ENCODE peak calls at places on chromosome 16, in ten cellular contexts. L, D, V, C, U, T, W, I, O and M are unnamed samples.

GRCh38 chr16:28276301-28276700 is 16.0 kb upstream of the SBK1 start:
- DNase-seq in L (no peak), D (no peak), V (no peak), C (no peak), U (no peak), T (no peak), W (no peak), I (no peak), O (no peak), M (no peak)

GRCh38 chr16:27286446-27286845 is 17.9 kb upstream of the NSMCE1 start:
- DNase-seq in L (no peak), D (no peak), V (no peak), C (no peak), U (no peak), T (peak; percentile 96), W (no peak), I (peak; percentile 96), O (peak; percentile 88), M (no peak)

GRCh38 chr16:22320572-22321339 is 23.5 kb downstream of the POLR3E start:
- DNase-seq in L (no peak), D (no peak), V (no peak), C (no peak), U (no peak), T (no peak), W (no peak), I (no peak), O (no peak), M (no peak)

GRCh38 chr16:50419116-50419515 is 50.3 kb upstream of the BRD7 start:
- DNase-seq in L (no peak), D (no peak), V (no peak), C (no peak), U (no peak), T (no peak), W (no peak), I (no peak), O (no peak), M (no peak)

GRCh38 chr16:53356478-53357207 is 77.6 kb upstream of the RBL2 start:
- DNase-seq in L (no peak), D (no peak), V (no peak), C (no peak), U (no peak), T (no peak), W (no peak), I (no peak), O (no peak), M (no peak)

GRCh38 chr16:72371307-72372081 is 199.5 kb upstream of the PMFBP1 start:
- DNase-seq in L (no peak), D (peak; percentile 35), V (no peak), C (peak; percentile 12), U (no peak), T (peak; percentile 79), W (no peak), I (peak; percentile 29), O (peak; percentile 8), M (no peak)

GRCh38 chr16:11691771-11692170 is 23.5 kb downstream of the SNN start:
- DNase-seq in L (no peak), D (no peak), V (no peak), C (no peak), U (no peak), T (no peak), W (no peak), I (no peak), O (no peak), M (no peak)

GRCh38 chr16:3503513-3503912 is 2.7 kb downstream of the CLUAP1 start:
- DNase-seq in L (peak; percentile 66), D (no peak), V (no peak), C (no peak), U (peak; percentile 45), T (no peak), W (no peak), I (no peak), O (no peak), M (no peak)

GRCh38 chr16:23107878-23108277 is 41.4 kb downstream of the USP31 start:
- DNase-seq in L (no peak), D (no peak), V (no peak), C (no peak), U (no peak), T (no peak), W (no peak), I (no peak), O (no peak), M (no peak)

GRCh38 chr16:11752856-11753255 is 10.2 kb upstream of the TXNDC11 start:
- DNase-seq in L (no peak), D (no peak), V (no peak), C (no peak), U (no peak), T (no peak), W (no peak), I (no peak), O (no peak), M (no peak)

GRCh38 chr16:11240636-11241473 is 15.1 kb downstream of the SOCS1 start:
- DNase-seq in L (no peak), D (peak; percentile 46), V (no peak), C (no peak), U (no peak), T (no peak), W (no peak), I (no peak), O (no peak), M (no peak)

GRCh38 chr16:23324727-23325126 is 22.6 kb downstream of the SCNN1B start:
- DNase-seq in L (no peak), D (no peak), V (no peak), C (peak; percentile 53), U (no peak), T (no peak), W (no peak), I (no peak), O (no peak), M (peak; percentile 4)

GRCh38 chr16:2842340-2843000 is 12.4 kb downstream of the ZG16B start:
- DNase-seq in L (peak; percentile 76), D (peak; percentile 14), V (no peak), C (peak; percentile 53), U (peak; percentile 89), T (peak; percentile 38), W (no peak), I (peak; percentile 43), O (no peak), M (peak; percentile 68)

GRCh38 chr16:69276143-69277115 is 34.7 kb upstream of the VPS4A start:
- DNase-seq in L (no peak), D (no peak), V (no peak), C (peak; percentile 59), U (no peak), T (peak; percentile 98), W (no peak), I (peak; percentile 96), O (peak; percentile 93), M (no peak)

GRCh38 chr16:13453325-13453724 is 466.6 kb upstream of the ERCC4 start:
- DNase-seq in L (no peak), D (peak; percentile 11), V (no peak), C (no peak), U (no peak), T (peak; percentile 72), W (no peak), I (peak; percentile 1), O (no peak), M (no peak)

GRCh38 chr16:4412159-4412558 is 4.2 kb downstream of the CORO7 start:
- DNase-seq in L (no peak), D (no peak), V (no peak), C (no peak), U (no peak), T (no peak), W (no peak), I (no peak), O (no peak), M (no peak)

GRCh38 chr16:19284207-19284606 is 1.3 kb upstream of the CLEC19A start:
- DNase-seq in L (no peak), D (no peak), V (no peak), C (peak; percentile 81), U (no peak), T (peak; percentile 8), W (no peak), I (no peak), O (no peak), M (no peak)

GRCh38 chr16:86389566-86390328 is 120.6 kb upstream of the FOXF1 start:
- DNase-seq in L (no peak), D (no peak), V (no peak), C (peak; percentile 26), U (no peak), T (peak; percentile 48), W (no peak), I (peak; percentile 79), O (no peak), M (no peak)

GRCh38 chr16:8047711-8048110 is 542.6 kb downstream of the TMEM114 start:
- DNase-seq in L (no peak), D (no peak), V (no peak), C (no peak), U (no peak), T (no peak), W (no peak), I (no peak), O (no peak), M (no peak)

GRCh38 chr16:21060027-21060510 is 90.6 kb downstream of the DNAH3 start:
- DNase-seq in L (no peak), D (no peak), V (no peak), C (no peak), U (no peak), T (no peak), W (no peak), I (no peak), O (no peak), M (no peak)
- TF ChIP-seq CTCF in L (no peak), D (no peak), V (no peak), C (no peak), U (no peak), T (no peak), W (no peak), I (no peak), O (no peak), M (no peak)

GRCh38 chr16:66168777-66169176 is 197.7 kb upstream of the CDH5 start:
- DNase-seq in L (no peak), D (no peak), V (no peak), C (no peak), U (no peak), T (no peak), W (no peak), I (no peak), O (no peak), M (no peak)
- TF ChIP-seq CTCF in L (no peak), D (no peak), V (no peak), C (no peak), U (no peak), T (no peak), W (no peak), I (no peak), O (no peak), M (no peak)

GRCh38 chr16:87420401-87421368 is 28.5 kb downstream of the MAP1LC3B start:
- DNase-seq in L (no peak), D (no peak), V (no peak), C (peak; percentile 10), U (no peak), T (no peak), W (no peak), I (no peak), O (no peak), M (no peak)
- TF ChIP-seq CTCF in L (no peak), D (no peak), V (no peak), C (no peak), U (no peak), T (peak; percentile 7), W (no peak), I (peak; percentile 15), O (peak; percentile 53), M (no peak)

DNA sequence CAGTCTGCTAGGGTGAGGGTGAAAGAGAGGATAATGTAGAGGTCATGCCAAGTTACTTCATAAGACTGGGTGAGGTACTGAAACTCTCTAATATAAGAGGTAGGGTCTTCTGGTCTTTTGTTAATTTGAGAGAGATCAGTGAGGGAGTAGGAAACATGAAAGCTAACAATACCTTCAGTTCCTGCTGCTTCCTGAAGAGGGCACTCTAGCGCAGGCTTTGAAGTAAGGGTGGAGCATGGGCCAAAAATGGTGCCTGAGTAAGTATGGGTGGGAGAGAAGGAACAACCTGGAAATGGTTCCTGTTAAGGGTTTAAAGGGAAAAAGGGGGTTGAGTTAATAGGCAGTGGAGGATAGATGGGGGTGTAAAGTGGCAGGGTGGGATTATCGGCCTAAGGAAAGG is 2449.5 kb downstream of the TP53TG3F start:
- DNase-seq in L (no peak), D (no peak), V (no peak), C (no peak), U (no peak), T (no peak), W (no peak), I (no peak), O (no peak), M (no peak)
- TF ChIP-seq CTCF in L (no peak), D (no peak), V (no peak), C (no peak), U (no peak), T (no peak), W (no peak), I (no peak), O (peak; percentile 54), M (no peak)